ENCODE peak calls at places on chromosomes 12 and 14, in six cellular contexts. O is stimulated activated CD8-positive, alpha-beta memory T cell treated with anti-CD3 and anti-CD28 coated beads, Interleukin-15, amount 100 ng/mL, for 1 hour; N is effector CD8-positive, alpha-beta T cell; V is glomerular endothelial cell; C is progenitor cell of endocrine pancreas; X is Peyer's patch. J is an unnamed sample.

GRCh38 chr12:109777544-109777943 is 55.7 kb downstream of the TRPV4 start:
- DNase-seq in O (no peak), N (no peak), V (no peak), C (no peak), X (peak), J (no peak)

GRCh38 chr12:57123813-57124212 is 4.5 kb upstream of the LRP1 start:
- DNase-seq in O (no peak), N (no peak), V (no peak), C (no peak), X (no peak), J (no peak)

GRCh38 chr14:99475179-99475578 is 5.5 kb downstream of the SETD3 start:
- DNase-seq in O (no peak), N (no peak), V (no peak), C (no peak), X (no peak), J (no peak)

GRCh38 chr14:33950320-33951182 is at the start of gene EGLN3:
- DNase-seq in O (peak), N (no peak), V (no peak), C (peak), X (peak), J (peak)

GRCh38 chr14:88030079-88030478 is 25.1 kb downstream of the GPR65 start:
- DNase-seq in O (no peak), N (no peak), V (no peak), C (no peak), X (no peak), J (no peak)

GRCh38 chr14:65095633-65096205 is 6.6 kb downstream of the MAX start:
- DNase-seq in O (no peak), N (no peak), V (no peak), C (no peak), X (no peak), J (peak)

GRCh38 chr12:113591480-113591971 is 119.9 kb upstream of the LHX5 start:
- DNase-seq in O (no peak), N (no peak), V (no peak), C (no peak), X (no peak), J (no peak)

GRCh38 chr14:70011098-70011497 is 131.9 kb downstream of the SMOC1 start:
- DNase-seq in O (no peak), N (no peak), V (no peak), C (no peak), X (no peak), J (no peak)

GRCh38 chr14:76761198-76761848 is at the start of gene VASH1:
- DNase-seq in O (peak), N (peak), V (no peak), C (peak), X (peak), J (peak)

J was measured in left lobe of liver.